ENCODE peak calls at places on chromosome 10, in five cellular contexts. C, E, Q, J and B are unnamed samples.

GRCh38 chr10:60289800-60290199 is 99.9 kb downstream of the ANK3 start:
- DNase-seq in C (no peak), E (no peak), Q (no peak), J (no peak), B (no peak)

GRCh38 chr10:84493951-84494848 is 165.8 kb downstream of the CCSER2 start:
- DNase-seq in C (peak; percentile 64), E (no peak), Q (no peak), J (peak; percentile 73), B (no peak)

GRCh38 chr10:1100691-1101368 is 44.6 kb downstream of the WDR37 start:
- DNase-seq in C (no peak), E (no peak), Q (no peak), J (no peak), B (no peak)

GRCh38 chr10:14617850-14618249 is 156.8 kb downstream of the FAM107B start:
- DNase-seq in C (no peak), E (no peak), Q (no peak), J (peak; percentile 81), B (peak; percentile 73)

GRCh38 chr10:90969148-90969547 is 48.3 kb upstream of the ANKRD1 start:
- DNase-seq in C (no peak), E (no peak), Q (no peak), J (no peak), B (no peak)

GRCh38 chr10:64733980-64734379 is 1212.8 kb downstream of the REEP3 start:
- DNase-seq in C (no peak), E (no peak), Q (peak; percentile 16), J (no peak), B (peak; percentile 37)

GRCh38 chr10:97854735-97855134 is 5.1 kb downstream of the GOLGA7B start:
- DNase-seq in C (no peak), E (no peak), Q (no peak), J (no peak), B (no peak)

GRCh38 chr10:18960466-18961079 is 88.0 kb upstream of the MALRD1 start:
- DNase-seq in C (no peak), E (no peak), Q (no peak), J (no peak), B (no peak)

GRCh38 chr10:13382759-13383753 is 35.0 kb upstream of the SEPHS1 start:
- DNase-seq in C (no peak), E (no peak), Q (no peak), J (no peak), B (peak; percentile 2)

GRCh38 chr10:68955414-68955785 is 570 bp upstream of the DDX21 start:
- DNase-seq in C (peak; percentile 29), E (no peak), Q (no peak), J (no peak), B (peak; percentile 51)

GRCh38 chr10:103759100-103759781 is 96.1 kb downstream of the SH3PXD2A start:
- DNase-seq in C (peak; percentile 64), E (no peak), Q (no peak), J (peak; percentile 90), B (peak; percentile 89)

GRCh38 chr10:100148353-100149211 is 37.2 kb downstream of the ERLIN1 start:
- DNase-seq in C (no peak), E (no peak), Q (no peak), J (peak; percentile 93), B (peak; percentile 61)

GRCh38 chr10:118488710-118489497 is 106.5 kb downstream of the PRLHR start:
- DNase-seq in C (no peak), E (no peak), Q (no peak), J (no peak), B (no peak)

GRCh38 chr10:35259769-35260397 is 76.4 kb upstream of the CCNY start:
- DNase-seq in C (peak; percentile 67), E (no peak), Q (no peak), J (peak; percentile 97), B (no peak)

GRCh38 chr10:5165738-5166137 is 19.2 kb downstream of the AKR1C8 start:
- DNase-seq in C (no peak), E (no peak), Q (no peak), J (peak; percentile 17), B (no peak)

GRCh38 chr10:70809011-70809611 is 6.6 kb upstream of the SGPL1 start:
- DNase-seq in C (no peak), E (no peak), Q (no peak), J (no peak), B (no peak)

GRCh38 chr10:124094419-124094785 is 1.0 kb upstream of the CHST15 start:
- DNase-seq in C (no peak), E (no peak), Q (no peak), J (no peak), B (no peak)

GRCh38 chr10:101354584-101355070 is 662 bp downstream of the BTRC start:
- DNase-seq in C (no peak), E (no peak), Q (no peak), J (peak; percentile 56), B (no peak)

GRCh38 chr10:79028056-79028430 is 40.7 kb upstream of the ZMIZ1 start:
- DNase-seq in C (no peak), E (no peak), Q (no peak), J (no peak), B (no peak)

GRCh38 chr10:97230146-97230545 is 44.4 kb upstream of the SLIT1 start:
- DNase-seq in C (no peak), E (no peak), Q (no peak), J (peak; percentile 9), B (no peak)

GRCh38 chr10:3524086-3524960 is 260.7 kb downstream of the KLF6 start:
- DNase-seq in C (no peak), E (no peak), Q (no peak), J (no peak), B (no peak)

GRCh38 chr10:59580257-59580863 is 129.3 kb downstream of the SLC16A9 start:
- DNase-seq in C (no peak), E (no peak), Q (peak; percentile 17), J (peak; percentile 31), B (no peak)

GRCh38 chr10:132829403-132829802 is 43.5 kb upstream of the NKX6-2 start:
- DNase-seq in C (no peak), E (no peak), Q (no peak), J (no peak), B (no peak)

GRCh38 chr10:103739039-103739764 is 116.2 kb downstream of the SH3PXD2A start:
- DNase-seq in C (peak; percentile 92), E (no peak), Q (no peak), J (peak; percentile 98), B (no peak)

GRCh38 chr10:11209810-11210141 is 192.1 kb downstream of the CELF2 start:
- DNase-seq in C (no peak), E (no peak), Q (no peak), J (no peak), B (no peak)

GRCh38 chr10:127386606-127387327 is 162.3 kb upstream of the NPS start:
- DNase-seq in C (no peak), E (no peak), Q (no peak), J (no peak), B (no peak)

GRCh38 chr10:74189999-74190421 is 39.0 kb downstream of the ADK start:
- DNase-seq in C (peak; percentile 63), E (no peak), Q (no peak), J (peak; percentile 80), B (peak; percentile 76)